ENCODE peak calls at places on chromosomes 6 and 20, in eight cellular contexts. Z is psoas muscle, C is aorta, N is hepatocyte, H is neural progenitor cell, F is adipocyte, Y is sigmoid colon, E is breast epithelium. T is an unnamed sample. For H3K4me1 and H3K9me3, the result is how much of the 10 kb centered on the place peaks cover.

GRCh38 chr20:2004171-2004570 is 10.3 kb upstream of the PDYN start:
- DNase-seq in Z (no peak), Y (no peak), E (no peak), N (no peak), H (no peak), F (no peak), C (no peak), T (no peak)

GRCh38 chr20:17969276-17969883 is 562 bp downstream of the MGME1 start:
- DNase-seq in E (no peak), Y (no peak), Z (peak), N (peak), C (peak), F (peak), H (peak), T (peak)

GRCh38 chr6:1335367-1336037 is 23.6 kb downstream of the FOXQ1 start:
- DNase-seq in C (no peak), F (peak), E (no peak), Y (no peak), H (no peak), Z (no peak), N (peak), T (peak)

GRCh38 chr20:13322198-13322597 is 101.1 kb downstream of the ISM1 start:
- DNase-seq in F (no peak), Y (peak), Z (no peak), N (no peak), H (no peak), E (no peak), C (no peak), T (no peak)

GRCh38 chr6:151239603-151240035 is at the start of gene AKAP12:
- DNase-seq in N (peak), E (no peak), Z (peak), C (peak), H (peak), Y (peak), F (no peak), T (peak)

GRCh38 chr6:37005061-37005810 is at the start of gene FGD2:
- DNase-seq in Z (no peak), Y (no peak), H (no peak), E (no peak), N (no peak), F (no peak), C (peak), T (no peak)

GRCh38 chr6:101840100-101840499 is 446.6 kb downstream of the GRIK2 start:
- DNase-seq in H (no peak), E (no peak), Z (no peak), Y (no peak), C (no peak), N (no peak), F (no peak), T (no peak)

GRCh38 chr6:38367231-38367630 is 272.5 kb downstream of the BTBD9 start:
- DNase-seq in C (no peak), Z (no peak), E (no peak), F (peak), Y (no peak), H (no peak), N (no peak), T (no peak)

DNA sequence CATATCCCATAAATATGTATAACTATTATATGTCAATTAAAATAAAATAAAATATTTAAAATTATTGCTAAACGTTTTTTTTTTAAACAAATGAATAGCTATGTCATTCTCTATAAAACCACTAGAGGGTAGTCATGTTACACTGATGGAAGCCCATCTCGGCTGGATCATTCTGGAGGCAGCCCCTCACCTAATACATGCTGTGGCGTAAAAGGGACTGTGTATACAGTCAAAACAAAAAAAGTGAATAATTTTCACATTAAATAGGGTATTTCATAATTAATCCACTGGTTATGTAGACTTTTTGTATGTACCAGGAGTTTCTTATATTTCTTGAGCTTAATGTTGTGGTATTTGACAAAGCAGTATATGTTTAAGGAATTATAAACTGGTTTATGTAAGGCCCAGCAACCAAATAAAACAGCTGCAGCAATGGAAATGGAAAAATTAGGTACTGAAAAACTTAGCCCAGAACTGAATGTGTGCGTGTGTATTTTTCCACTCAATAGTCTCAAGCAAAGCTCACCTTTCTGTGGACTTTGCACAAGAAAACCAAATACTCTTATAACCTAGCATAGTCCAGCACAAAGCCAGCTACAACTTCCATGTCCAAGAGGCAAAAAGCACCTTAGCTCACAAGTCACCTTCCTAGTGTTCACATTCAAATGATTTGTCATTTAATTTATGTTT is 81.7 kb downstream of the COL9A1 start:
- DNase-seq in N (peak), Y (no peak), Z (no peak), F (peak), C (no peak), H (peak), E (no peak), T (no peak)
- H3K4me1 ChIP-seq in N (under half), Y (under half), Z (under half), F (under half), C (under half), H (under half), E (under half), T (under half)

DNA sequence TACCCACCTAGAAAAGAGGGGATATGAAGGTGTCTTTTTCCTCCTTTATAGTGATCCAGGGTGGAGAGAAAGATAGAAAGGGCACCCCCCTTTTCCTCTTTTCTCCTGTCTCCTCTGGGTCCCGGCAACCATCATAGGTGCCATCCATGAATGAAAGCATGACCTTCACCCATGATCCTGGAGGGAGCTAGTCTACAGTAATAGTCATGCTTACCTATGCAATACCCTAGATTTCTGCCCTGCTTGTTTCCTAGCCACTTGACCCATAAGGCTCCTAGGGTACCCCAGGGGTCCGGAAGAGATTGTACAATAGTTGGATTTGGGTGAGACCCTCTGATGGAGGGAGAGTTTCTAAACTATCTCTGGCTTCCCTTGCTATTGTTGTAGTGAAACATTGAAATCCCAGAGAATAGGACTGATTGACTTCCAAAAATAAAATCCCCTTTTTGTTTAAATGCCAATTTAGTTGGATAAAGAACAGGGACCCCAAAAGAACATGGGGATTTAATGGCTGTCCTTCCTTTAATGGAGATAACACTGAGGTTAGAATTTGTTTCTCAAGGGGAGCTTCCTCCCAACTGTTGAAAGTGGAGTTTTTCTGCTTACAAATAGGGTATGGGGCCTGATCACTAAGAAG is 366.8 kb upstream of the KHDRBS2 start:
- DNase-seq in Y (no peak), N (no peak), Z (no peak), F (peak), H (peak), E (no peak), C (no peak), T (no peak)
- H3K9me3 ChIP-seq in Y (under half), N (under half), Z (under half), F (under half), H (under half), E (under half), C (under half), T (under half)

GRCh38 chr6:9002833-9003232 is 567.5 kb upstream of the SLC35B3 start:
- DNase-seq in Y (no peak), C (no peak), N (no peak), E (no peak), H (no peak), Z (no peak), F (no peak), T (no peak)
- H3K4me1 ChIP-seq in Y (under half), C (under half), N (under half), E (under half), H (under half), Z (under half), F (under half), T (under half)

GRCh38 chr6:159372333-159372732 is 203.1 kb downstream of the FNDC1 start:
- DNase-seq in Y (no peak), C (peak), F (no peak), Z (no peak), E (no peak), H (no peak), N (no peak), T (no peak)
- H3K9me3 ChIP-seq in Y (under half), C (under half), F (under half), Z (under half), E (under half), H (under half), N (under half), T (under half)

GRCh38 chr6:143515766-143516355 is 4.3 kb upstream of the FUCA2 start:
- DNase-seq in H (no peak), Z (no peak), F (no peak), Y (no peak), E (no peak), C (no peak), N (no peak), T (no peak)

GRCh38 chr6:143514996-143515760 is 3.7 kb upstream of the FUCA2 start:
- DNase-seq in C (peak), Z (peak), F (peak), E (no peak), N (no peak), Y (peak), H (no peak), T (peak)

GRCh38 chr6:143510991-143511891 is at the start of gene FUCA2:
- DNase-seq in C (peak), E (peak), N (peak), H (peak), Z (peak), Y (peak), F (peak), T (peak)

GRCh38 chr6:143516700-143517446 is 5.4 kb upstream of the FUCA2 start:
- DNase-seq in E (no peak), Y (no peak), C (no peak), N (no peak), F (no peak), Z (no peak), H (no peak), T (peak)

GRCh38 chr6:143513410-143513809 is 1.9 kb upstream of the FUCA2 start:
- DNase-seq in E (no peak), F (peak), Y (no peak), N (peak), C (no peak), Z (no peak), H (peak), T (peak)
- H3K4me1 ChIP-seq in E (under half), F (under half), Y (under half), N (under half), C (under half), Z (under half), H (under half), T (under half)

T was measured in colonic mucosa.